ENCODE peak calls at places on chromosome 19, in ten cellular contexts. C, S, U, E, A, Z, H, V, W and R are unnamed samples.

GRCh38 chr19:43330726-43331434 is 22.6 kb upstream of the CD177 start:
- DNase-seq in C (no peak), S (no peak), U (no peak), E (no peak), A (no peak), Z (no peak), H (no peak), V (no peak), W (no peak), R (no peak)

GRCh38 chr19:34404109-34404909 is at the start of gene PDCD2L:
- DNase-seq in C (peak), S (peak), U (peak), E (peak), A (peak), Z (peak), H (peak), V (peak), W (peak), R (peak)

GRCh38 chr19:35404879-35405622 is 34.2 kb downstream of the GPR42 start:
- DNase-seq in C (peak), S (no peak), U (peak), E (peak), A (peak), Z (no peak), H (no peak), V (no peak), W (peak), R (peak)

GRCh38 chr19:46812898-46813569 is 24.6 kb upstream of the SLC1A5 start:
- DNase-seq in C (no peak), S (no peak), U (peak), E (no peak), A (no peak), Z (no peak), H (peak), V (no peak), W (peak), R (no peak)

GRCh38 chr19:18663940-18664530 is 19.4 kb upstream of the CRTC1 start:
- DNase-seq in C (no peak), S (no peak), U (no peak), E (no peak), A (no peak), Z (no peak), H (no peak), V (no peak), W (no peak), R (no peak)

GRCh38 chr19:41995959-41996797 is 2.1 kb upstream of the ATP1A3 start:
- DNase-seq in C (no peak), S (no peak), U (no peak), E (no peak), A (no peak), Z (peak), H (no peak), V (no peak), W (no peak), R (peak)

GRCh38 chr19:29287061-29287460 is 74.1 kb upstream of the UQCRFS1 start:
- DNase-seq in C (no peak), S (no peak), U (peak), E (no peak), A (no peak), Z (no peak), H (no peak), V (no peak), W (no peak), R (no peak)

GRCh38 chr19:48926909-48927308 is 6.6 kb upstream of the DHDH start:
- DNase-seq in C (peak), S (no peak), U (peak), E (peak), A (peak), Z (no peak), H (no peak), V (peak), W (peak), R (no peak)

GRCh38 chr19:35031072-35031881 is 1.0 kb downstream of the SCN1B start:
- DNase-seq in C (peak), S (no peak), U (no peak), E (no peak), A (peak), Z (no peak), H (peak), V (no peak), W (no peak), R (no peak)

GRCh38 chr19:10291554-10292205 is 1.9 kb downstream of the ICAM5 start:
- DNase-seq in C (no peak), S (no peak), U (no peak), E (peak), A (no peak), Z (peak), H (no peak), V (no peak), W (no peak), R (no peak)

DNA sequence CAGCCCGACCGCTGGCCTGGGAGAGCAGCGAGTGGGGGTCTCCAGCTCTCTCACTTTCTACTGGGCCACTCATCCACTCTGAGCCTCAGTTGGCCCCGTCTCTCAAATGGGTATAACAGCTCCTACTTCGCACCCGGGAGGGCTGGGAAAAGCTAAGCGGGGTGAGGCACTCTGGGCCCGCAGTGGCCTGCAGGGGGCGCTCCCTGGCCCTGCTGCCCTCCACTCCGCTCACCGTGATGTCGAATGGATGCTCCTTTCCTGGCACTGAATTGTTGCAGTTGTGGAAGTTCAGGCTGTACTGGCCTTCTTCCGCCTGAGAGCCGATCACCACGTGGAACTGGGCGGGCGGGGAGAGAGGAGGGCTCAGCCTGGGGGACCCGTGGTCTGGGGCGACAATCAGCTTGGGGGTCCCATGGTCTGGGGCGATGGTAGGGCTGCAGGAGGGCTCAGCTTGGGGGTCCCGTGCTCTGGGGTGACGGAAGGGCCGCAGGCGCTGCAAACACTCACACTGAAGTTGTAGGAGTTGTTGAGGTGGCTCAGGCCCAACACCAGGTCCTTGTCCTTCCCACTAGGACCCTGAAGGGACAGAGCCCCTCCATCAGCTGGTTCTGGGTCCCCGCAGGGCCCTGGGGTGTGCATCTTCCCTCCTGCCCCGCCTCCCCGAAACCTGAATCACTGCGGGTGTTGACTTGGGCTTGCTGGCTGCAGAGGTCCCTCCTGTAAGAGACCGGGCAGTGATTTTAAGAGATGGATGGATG is 3.9 kb downstream of the GPR108 start:
- DNase-seq in C (no peak), S (no peak), U (no peak), E (no peak), A (no peak), Z (peak), H (no peak), V (no peak), W (no peak), R (no peak)
- TF ChIP-seq CTCF in C (peak), S (no peak), U (no peak), E (peak), A (peak), Z (peak), H (peak), V (peak), W (no peak), R (no peak)

GRCh38 chr19:31459430-31459829 is 110.2 kb upstream of the TSHZ3 start:
- DNase-seq in C (no peak), S (no peak), U (no peak), E (no peak), A (peak), Z (no peak), H (no peak), V (no peak), W (no peak), R (no peak)

GRCh38 chr19:31461814-31462539 is 112.7 kb upstream of the TSHZ3 start:
- DNase-seq in C (no peak), S (no peak), U (no peak), E (no peak), A (peak), Z (no peak), H (no peak), V (no peak), W (no peak), R (no peak)
- TF ChIP-seq CTCF in C (peak), S (no peak), U (no peak), E (no peak), A (peak), Z (no peak), H (no peak), V (no peak), W (no peak), R (no peak)

GRCh38 chr19:40630571-40631160 is 29.5 kb downstream of the LTBP4 start:
- DNase-seq in C (no peak), S (no peak), U (no peak), E (no peak), A (no peak), Z (no peak), H (no peak), V (no peak), W (no peak), R (no peak)
- TF ChIP-seq CTCF in C (no peak), S (no peak), U (no peak), E (no peak), A (no peak), Z (no peak), H (no peak), V (no peak), W (no peak), R (no peak)

GRCh38 chr19:1221141-1221903 is 15.7 kb downstream of the STK11 start:
- DNase-seq in C (peak), S (no peak), U (peak), E (no peak), A (peak), Z (no peak), H (peak), V (no peak), W (peak), R (no peak)

GRCh38 chr19:1221904-1222255 is 15.9 kb downstream of the CBARP start:
- DNase-seq in C (no peak), S (no peak), U (no peak), E (no peak), A (no peak), Z (no peak), H (no peak), V (no peak), W (no peak), R (no peak)

GRCh38 chr19:1218751-1219567 is 13.4 kb downstream of the STK11 start:
- DNase-seq in C (no peak), S (no peak), U (no peak), E (no peak), A (no peak), Z (no peak), H (no peak), V (no peak), W (no peak), R (no peak)

GRCh38 chr19:1219786-1220451 is 14.3 kb downstream of the STK11 start:
- DNase-seq in C (no peak), S (no peak), U (no peak), E (no peak), A (no peak), Z (no peak), H (no peak), V (no peak), W (no peak), R (no peak)

DNA sequence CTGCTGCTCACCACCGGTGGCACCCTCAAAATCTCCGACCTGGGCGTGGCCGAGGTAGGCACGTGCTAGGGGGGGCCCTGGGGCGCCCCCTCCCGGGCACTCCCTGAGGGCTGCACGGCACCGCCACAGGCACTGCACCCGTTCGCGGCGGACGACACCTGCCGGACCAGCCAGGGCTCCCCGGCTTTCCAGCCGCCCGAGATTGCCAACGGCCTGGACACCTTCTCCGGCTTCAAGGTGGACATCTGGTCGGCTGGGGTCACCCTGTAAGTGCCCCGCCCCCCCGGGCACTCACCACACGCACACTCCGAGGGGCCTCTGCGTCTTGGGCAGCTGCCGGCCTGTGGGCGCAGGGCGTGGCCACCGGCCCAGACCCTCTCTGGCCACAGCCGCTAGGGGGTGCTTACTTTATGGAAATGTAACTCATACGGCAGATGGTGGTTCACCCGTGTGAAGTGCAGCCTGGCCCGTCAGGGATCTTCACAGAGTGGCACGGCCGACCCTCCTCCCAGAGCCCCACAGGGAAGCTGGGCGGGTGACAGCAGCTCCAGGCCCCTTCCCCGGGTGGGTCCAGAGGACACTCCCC is 15.0 kb downstream of the STK11 start:
- DNase-seq in C (no peak), S (no peak), U (no peak), E (no peak), A (no peak), Z (peak), H (no peak), V (no peak), W (no peak), R (no peak)
- TF ChIP-seq CTCF in C (no peak), S (no peak), U (no peak), E (no peak), A (peak), Z (peak), H (no peak), V (no peak), W (no peak), R (no peak)

GRCh38 chr19:44587863-44588752 is 25.3 kb upstream of the IGSF23 start:
- DNase-seq in C (peak), S (no peak), U (no peak), E (peak), A (peak), Z (no peak), H (no peak), V (no peak), W (no peak), R (no peak)
- TF ChIP-seq CTCF in C (peak), S (no peak), U (peak), E (peak), A (peak), Z (peak), H (peak), V (no peak), W (no peak), R (no peak)

DNA sequence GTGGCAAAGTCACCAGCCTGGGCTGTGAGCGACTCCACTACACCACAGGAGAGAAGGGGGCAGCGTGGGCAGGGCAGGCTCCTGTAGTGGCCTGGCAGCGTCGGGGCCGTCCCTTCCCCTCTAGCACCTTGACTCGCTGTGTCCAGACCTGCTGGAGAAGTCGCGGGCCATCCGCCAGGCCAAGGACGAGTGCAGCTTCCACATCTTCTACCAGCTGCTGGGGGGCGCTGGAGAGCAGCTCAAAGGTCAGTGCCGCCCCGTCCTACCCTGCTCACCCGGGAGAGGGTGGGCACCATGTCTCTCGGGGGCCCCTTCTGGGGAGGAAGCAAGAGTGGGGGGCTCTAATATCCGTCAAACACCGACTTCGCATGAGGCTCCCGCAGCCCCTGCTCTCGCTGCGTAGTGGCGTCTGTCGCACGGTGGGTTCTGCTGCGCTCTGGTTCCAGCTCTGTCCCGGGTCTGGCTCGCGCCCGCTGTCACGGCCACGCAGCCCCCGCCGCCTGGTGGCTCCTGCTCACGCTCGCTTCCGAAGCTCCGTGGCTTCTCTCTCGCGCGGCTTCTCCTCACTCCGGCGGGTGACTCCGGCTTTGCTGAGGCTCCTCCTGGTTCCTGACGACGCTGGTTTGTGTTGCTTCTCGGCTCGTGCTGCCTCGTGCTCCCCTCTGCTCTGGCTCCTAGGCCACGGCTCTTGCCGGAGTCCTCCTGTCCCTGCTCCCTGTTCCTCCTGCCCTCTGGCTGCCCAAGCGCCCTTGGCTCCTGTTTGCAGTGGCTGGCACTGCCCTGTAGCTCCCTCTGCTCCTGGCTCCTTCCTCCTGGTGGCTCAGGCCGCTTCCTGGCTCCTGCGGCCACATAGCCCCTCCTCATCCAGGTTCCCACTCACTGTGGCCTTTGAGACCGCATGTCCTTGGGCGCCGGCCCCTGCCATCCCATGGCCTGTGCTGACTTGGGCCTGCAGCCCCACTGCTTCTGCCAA is 27.2 kb downstream of the MYH14 start:
- DNase-seq in C (no peak), S (no peak), U (no peak), E (no peak), A (no peak), Z (no peak), H (peak), V (no peak), W (no peak), R (no peak)
- TF ChIP-seq CTCF in C (no peak), S (no peak), U (no peak), E (no peak), A (no peak), Z (peak), H (no peak), V (no peak), W (no peak), R (no peak)